ENCODE peak calls at places on chromosomes 5 and 9, in six cellular contexts. R, L, D, S, W and P are unnamed samples.

GRCh38 chr5:107513337-107514125 is 157.2 kb downstream of the EFNA5 start:
- DNase-seq in W (peak), S (no peak), D (no peak), R (no peak), L (no peak), P (no peak)

GRCh38 chr5:147686421-147686820 is 96.1 kb downstream of the JAKMIP2 start:
- DNase-seq in L (no peak), D (no peak), R (no peak), S (no peak), W (no peak), P (no peak)

GRCh38 chr5:113371788-113372196 is 63.0 kb downstream of the TSSK1B start:
- DNase-seq in L (no peak), R (no peak), S (no peak), D (no peak), W (peak), P (no peak)

GRCh38 chr5:171495122-171495700 is 75.8 kb downstream of the FGF18 start:
- DNase-seq in S (no peak), R (no peak), D (peak), L (no peak), W (no peak), P (no peak)

GRCh38 chr5:179820483-179821297 is at the start of gene SQSTM1:
- DNase-seq in W (peak), D (no peak), R (peak), S (peak), L (peak), P (peak)

GRCh38 chr5:150137168-150137957 is 18.3 kb downstream of the PDGFRB start:
- DNase-seq in S (no peak), W (peak), D (no peak), L (peak), R (no peak), P (no peak)

GRCh38 chr5:149486726-149487635 is 64.3 kb downstream of the CSNK1A1 start:
- DNase-seq in L (peak), W (peak), D (peak), R (no peak), S (no peak), P (peak)

GRCh38 chr9:97411789-97412627 is at the start of gene TDRD7:
- DNase-seq in S (peak), L (peak), W (peak), D (peak), R (peak), P (peak)

GRCh38 chr5:145903113-145903512 is 30.3 kb upstream of the GRXCR2 start:
- DNase-seq in R (no peak), L (no peak), S (no peak), D (no peak), W (no peak), P (no peak)

GRCh38 chr5:103216137-103216536 is 42.4 kb upstream of the MACIR start:
- DNase-seq in D (no peak), R (no peak), W (peak), S (no peak), L (peak), P (no peak)

GRCh38 chr9:133973791-133974630 is 18.1 kb downstream of the VAV2 start:
- DNase-seq in L (no peak), S (no peak), W (no peak), R (no peak), D (no peak), P (no peak)

GRCh38 chr5:92401492-92401891 is 1018.4 kb upstream of the ARRDC3 start:
- DNase-seq in S (no peak), W (peak), L (peak), D (no peak), R (no peak), P (no peak)

GRCh38 chr5:32531885-32532520 is 53.4 kb upstream of the SUB1 start:
- DNase-seq in L (peak), R (no peak), S (no peak), D (peak), W (no peak), P (no peak)

GRCh38 chr9:111039203-111039907 is 1.1 kb upstream of the LPAR1 start:
- DNase-seq in D (no peak), W (no peak), L (no peak), S (no peak), R (no peak), P (peak)

GRCh38 chr5:178074266-178074952 is 38.9 kb upstream of the N4BP3 start:
- DNase-seq in D (no peak), S (no peak), W (no peak), R (no peak), L (no peak), P (no peak)

GRCh38 chr9:92033991-92034390 is 81.2 kb downstream of the SPTLC1 start:
- DNase-seq in R (no peak), W (no peak), L (no peak), D (no peak), S (no peak), P (no peak)

GRCh38 chr9:16864741-16865434 is 5.6 kb downstream of the BNC2 start:
- DNase-seq in R (no peak), D (no peak), L (peak), S (no peak), W (no peak), P (no peak)

GRCh38 chr5:170057311-170057710 is 48.4 kb upstream of the FOXI1 start:
- DNase-seq in L (no peak), D (peak), R (no peak), W (no peak), S (no peak), P (no peak)

GRCh38 chr9:72826954-72827953 is 125.6 kb downstream of the ALDH1A1 start:
- DNase-seq in L (no peak), W (no peak), D (no peak), S (no peak), R (no peak), P (no peak)

GRCh38 chr5:61479850-61480614 is 148.0 kb downstream of the ZSWIM6 start:
- DNase-seq in L (no peak), S (no peak), D (no peak), W (no peak), R (no peak), P (no peak)

DNA sequence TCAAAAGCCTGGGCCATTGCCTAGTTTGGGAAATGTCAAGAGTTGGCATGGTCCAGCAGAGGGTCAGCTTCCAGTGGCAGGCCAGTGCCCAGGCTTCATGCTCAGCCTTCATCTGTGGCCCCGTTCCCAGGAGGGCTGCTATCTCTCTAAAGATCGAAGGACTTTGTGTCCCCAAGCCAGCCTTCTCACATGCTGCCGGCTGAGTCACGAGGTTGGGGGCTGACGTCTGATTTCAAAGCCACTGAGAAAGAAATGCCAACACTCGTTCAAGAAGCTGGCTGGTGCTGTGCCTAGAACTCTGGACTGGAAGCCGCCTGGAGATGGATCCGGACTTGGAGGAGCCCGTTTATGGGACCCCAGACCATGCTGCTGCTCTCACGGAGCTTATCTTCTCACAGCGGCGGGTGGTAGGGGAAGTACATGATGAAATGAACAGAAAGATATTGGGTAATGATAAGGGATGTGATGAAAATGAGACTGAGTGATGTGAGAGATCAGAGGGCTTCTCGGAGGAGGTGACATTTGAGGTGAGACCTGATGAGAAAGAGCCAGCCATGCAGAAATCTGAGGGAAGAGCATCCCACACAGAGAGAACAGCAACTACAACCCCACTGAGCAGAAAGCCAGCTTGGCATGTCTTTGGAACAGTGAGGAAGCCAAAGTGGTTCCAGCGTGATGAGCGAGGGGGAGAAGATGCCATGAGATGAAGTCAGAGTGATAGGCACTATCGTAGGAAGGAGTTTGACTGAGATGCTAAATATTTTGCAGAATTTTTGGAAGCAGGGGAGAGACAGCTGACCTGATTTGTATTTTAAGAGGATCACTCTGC is 54.9 kb upstream of the BOD1 start:
- DNase-seq in D (no peak), L (no peak), S (peak), R (peak), W (no peak), P (no peak)
- H3K27ac ChIP-seq in D (no peak), L (no peak), S (no peak), R (peak), W (no peak), P (no peak)

GRCh38 chr5:91222482-91222881 is 160.6 kb downstream of the ARRDC3 start:
- DNase-seq in S (no peak), D (no peak), R (no peak), L (no peak), W (no peak), P (no peak)

GRCh38 chr5:91225848-91226686 is 157.1 kb downstream of the ARRDC3 start:
- DNase-seq in S (peak), L (no peak), W (no peak), D (no peak), R (no peak), P (peak)

GRCh38 chr5:91224459-91224858 is 158.7 kb downstream of the ARRDC3 start:
- DNase-seq in W (no peak), L (peak), R (no peak), S (no peak), D (no peak), P (no peak)

GRCh38 chr5:91223886-91224285 is 159.2 kb downstream of the ARRDC3 start:
- DNase-seq in W (no peak), R (no peak), L (peak), D (no peak), S (no peak), P (no peak)

GRCh38 chr5:91224969-91225368 is 158.1 kb downstream of the ARRDC3 start:
- DNase-seq in L (no peak), D (no peak), R (no peak), W (no peak), S (no peak), P (no peak)
- H3K27ac ChIP-seq in L (no peak), D (no peak), R (no peak), W (no peak), S (no peak), P (no peak)

GRCh38 chr9:109026306-109026705 is 13.0 kb upstream of the CTNNAL1 start:
- DNase-seq in R (no peak), W (no peak), L (no peak), S (no peak), D (no peak), P (no peak)
- H3K27ac ChIP-seq in R (no peak), W (no peak), L (no peak), S (no peak), D (no peak), P (no peak)

GRCh38 chr9:81597749-81598497 is 91.4 kb downstream of the TLE1 start:
- DNase-seq in D (no peak), W (peak), S (no peak), R (no peak), L (no peak), P (no peak)
- H3K27ac ChIP-seq in D (no peak), W (peak), S (peak), R (peak), L (no peak), P (no peak)